ENCODE peak calls at places on chromosomes 16 and 17, in five cellular contexts. One of them, this sample, is unnamed.

GRCh38 chr16:19166500-19166899 is 1.5 kb upstream of the SYT17 start:
- DNase-seq in neuronal stem cell: no peak
- DNase-seq in trophoblast cell: peak
- DNase-seq in IMR-90: no peak
- DNase-seq in H9: no peak
- DNase-seq in this sample: no peak

GRCh38 chr16:89121691-89122321 is 28.2 kb downstream of the ACSF3 start:
- DNase-seq in neuronal stem cell: no peak
- DNase-seq in trophoblast cell: no peak
- DNase-seq in IMR-90: no peak
- DNase-seq in H9: no peak
- DNase-seq in this sample: no peak

GRCh38 chr17:42783062-42783777 is 2.8 kb downstream of the WNK4 start:
- DNase-seq in neuronal stem cell: no peak
- DNase-seq in trophoblast cell: peak
- DNase-seq in IMR-90: peak
- DNase-seq in H9: no peak
- DNase-seq in this sample: peak

GRCh38 chr16:80682435-80683070 is 121.8 kb downstream of the CDYL2 start:
- DNase-seq in neuronal stem cell: no peak
- DNase-seq in trophoblast cell: no peak
- DNase-seq in IMR-90: peak
- DNase-seq in H9: no peak
- DNase-seq in this sample: no peak

GRCh38 chr17:35932576-35932975 is 2.0 kb upstream of the RDM1 start:
- DNase-seq in neuronal stem cell: no peak
- DNase-seq in trophoblast cell: no peak
- DNase-seq in IMR-90: no peak
- DNase-seq in H9: no peak
- DNase-seq in this sample: no peak

GRCh38 chr17:80166446-80166845 is 3.4 kb upstream of the CARD14 start:
- DNase-seq in neuronal stem cell: no peak
- DNase-seq in trophoblast cell: no peak
- DNase-seq in IMR-90: no peak
- DNase-seq in H9: no peak
- DNase-seq in this sample: no peak

GRCh38 chr16:10765772-10766171 is 22.1 kb downstream of the NUBP1 start:
- DNase-seq in neuronal stem cell: no peak
- DNase-seq in trophoblast cell: no peak
- DNase-seq in IMR-90: no peak
- DNase-seq in H9: no peak
- DNase-seq in this sample: no peak

GRCh38 chr17:80826955-80827645 is 164.5 kb upstream of the CHMP6 start:
- DNase-seq in neuronal stem cell: no peak
- DNase-seq in trophoblast cell: peak
- DNase-seq in IMR-90: peak
- DNase-seq in H9: peak
- DNase-seq in this sample: peak

GRCh38 chr17:58156839-58157803 is 8.9 kb downstream of the OR4D1 start:
- DNase-seq in neuronal stem cell: peak
- DNase-seq in trophoblast cell: peak
- DNase-seq in IMR-90: no peak
- DNase-seq in H9: peak
- DNase-seq in this sample: peak

GRCh38 chr17:48998557-48999440 is 1.6 kb downstream of the IGF2BP1 start:
- DNase-seq in neuronal stem cell: no peak
- DNase-seq in trophoblast cell: no peak
- DNase-seq in IMR-90: peak
- DNase-seq in H9: peak
- DNase-seq in this sample: peak
- H3K23ac ChIP-seq in neuronal stem cell: peak
- H3K23ac ChIP-seq in trophoblast cell: no peak
- H3K23ac ChIP-seq in IMR-90: peak
- H3K23ac ChIP-seq in H9: no peak
- H3K23ac ChIP-seq in this sample: no peak

GRCh38 chr17:65594585-65594940 is 33.1 kb upstream of the AXIN2 start:
- DNase-seq in neuronal stem cell: no peak
- DNase-seq in trophoblast cell: no peak
- DNase-seq in IMR-90: peak
- DNase-seq in H9: no peak
- DNase-seq in this sample: peak

GRCh38 chr17:65592131-65592965 is 30.9 kb upstream of the AXIN2 start:
- DNase-seq in neuronal stem cell: no peak
- DNase-seq in trophoblast cell: no peak
- DNase-seq in IMR-90: no peak
- DNase-seq in H9: peak
- DNase-seq in this sample: no peak

GRCh38 chr17:65593870-65594584 is 32.6 kb upstream of the AXIN2 start:
- DNase-seq in neuronal stem cell: peak
- DNase-seq in trophoblast cell: no peak
- DNase-seq in IMR-90: peak
- DNase-seq in H9: peak
- DNase-seq in this sample: peak

GRCh38 chr17:65595071-65595655 is 33.7 kb upstream of the AXIN2 start:
- DNase-seq in neuronal stem cell: no peak
- DNase-seq in trophoblast cell: peak
- DNase-seq in IMR-90: no peak
- DNase-seq in H9: no peak
- DNase-seq in this sample: no peak

GRCh38 chr17:65593092-65593869 is 31.8 kb upstream of the AXIN2 start:
- DNase-seq in neuronal stem cell: no peak
- DNase-seq in trophoblast cell: no peak
- DNase-seq in IMR-90: no peak
- DNase-seq in H9: peak
- DNase-seq in this sample: no peak
- H2AFZ ChIP-seq in neuronal stem cell: no peak
- H2AFZ ChIP-seq in trophoblast cell: no peak
- H2AFZ ChIP-seq in IMR-90: no peak
- H2AFZ ChIP-seq in H9: no peak
- H2AFZ ChIP-seq in this sample: no peak

DNA sequence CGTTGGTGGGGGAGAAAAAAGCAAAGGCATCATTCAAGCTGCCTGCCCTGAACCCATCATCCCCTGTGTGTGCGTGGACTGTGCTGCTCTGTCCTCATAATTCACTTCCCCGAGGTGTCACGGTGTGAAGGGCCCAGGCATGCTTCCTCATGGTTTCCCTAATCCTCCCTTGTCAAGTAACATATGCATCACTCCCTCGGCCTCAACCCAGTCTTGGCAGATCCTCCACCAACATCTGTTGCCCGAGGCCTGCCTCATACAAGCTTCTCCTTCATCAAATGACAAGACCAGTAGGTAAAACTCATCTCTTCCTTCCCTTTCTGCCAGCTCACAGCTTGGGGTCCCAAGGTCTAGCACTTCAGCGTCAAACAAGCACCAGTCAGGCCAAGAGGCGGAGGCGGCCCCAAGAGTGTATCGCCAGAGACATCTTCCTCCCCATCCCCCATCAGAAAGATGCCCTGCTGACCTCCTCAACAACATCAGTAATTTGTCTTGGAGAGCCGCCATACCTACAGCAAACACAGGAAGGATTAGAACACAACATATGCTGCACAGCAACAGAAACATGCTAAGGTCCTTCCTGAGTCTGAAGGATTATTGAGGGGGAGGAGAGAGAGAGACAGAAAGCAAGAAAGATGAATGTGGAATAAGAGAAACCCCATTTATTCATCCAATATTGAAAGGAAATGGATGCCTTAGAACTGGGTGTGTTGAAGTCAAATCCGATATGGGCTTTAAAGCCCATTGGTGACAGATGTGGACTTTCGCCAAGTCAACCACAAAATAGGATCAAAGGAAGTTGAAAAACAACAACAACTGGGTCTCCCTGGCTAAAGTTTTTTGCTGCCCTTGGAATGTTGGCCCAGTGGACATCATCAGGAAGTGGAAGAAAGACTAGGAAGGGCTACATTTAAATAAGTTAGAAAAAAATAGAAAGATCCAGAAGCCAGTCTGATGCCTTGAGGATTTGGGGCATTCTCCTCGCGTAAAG is 38.4 kb downstream of the SOX9 start:
- DNase-seq in neuronal stem cell: no peak
- DNase-seq in trophoblast cell: no peak
- DNase-seq in IMR-90: peak
- DNase-seq in H9: peak
- DNase-seq in this sample: no peak
- H3K27ac ChIP-seq in neuronal stem cell: no peak
- H3K27ac ChIP-seq in trophoblast cell: no peak
- H3K27ac ChIP-seq in IMR-90: peak
- H3K27ac ChIP-seq in H9: no peak
- H3K27ac ChIP-seq in this sample: no peak

GRCh38 chr16:75658175-75658574 is 10.6 kb downstream of the TERF2IP start:
- DNase-seq in neuronal stem cell: no peak
- DNase-seq in trophoblast cell: no peak
- DNase-seq in IMR-90: no peak
- DNase-seq in H9: no peak
- DNase-seq in this sample: no peak

GRCh38 chr16:75648265-75649076 is 898 bp downstream of the TERF2IP start:
- DNase-seq in neuronal stem cell: peak
- DNase-seq in trophoblast cell: peak
- DNase-seq in IMR-90: peak
- DNase-seq in H9: peak
- DNase-seq in this sample: peak

DNA sequence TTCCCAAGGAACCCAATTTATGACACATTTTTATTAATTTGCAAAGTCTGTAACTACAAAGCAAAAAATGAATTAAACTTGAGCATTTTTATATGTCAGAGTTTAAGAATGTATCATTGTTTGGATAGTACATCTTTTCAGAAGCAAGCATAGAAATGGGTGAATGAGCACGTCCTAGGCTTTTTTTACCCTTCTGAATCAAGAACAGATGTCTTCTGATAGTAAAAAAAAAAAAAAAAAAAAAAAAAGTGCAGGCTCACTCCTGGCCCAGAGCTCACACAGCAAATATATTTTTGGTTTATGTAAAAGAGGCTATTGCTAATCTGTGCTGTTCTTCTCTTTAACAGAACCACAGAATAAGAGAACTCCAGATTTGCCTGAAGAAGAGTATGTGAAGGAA is 6.4 kb downstream of the TERF2IP start:
- DNase-seq in neuronal stem cell: no peak
- DNase-seq in trophoblast cell: no peak
- DNase-seq in IMR-90: peak
- DNase-seq in H9: no peak
- DNase-seq in this sample: no peak
- H3K23ac ChIP-seq in neuronal stem cell: no peak
- H3K23ac ChIP-seq in trophoblast cell: no peak
- H3K23ac ChIP-seq in IMR-90: no peak
- H3K23ac ChIP-seq in H9: no peak
- H3K23ac ChIP-seq in this sample: no peak

GRCh38 chr17:47883589-47884426 is 12.2 kb upstream of the SP2 start:
- DNase-seq in neuronal stem cell: no peak
- DNase-seq in trophoblast cell: no peak
- DNase-seq in IMR-90: no peak
- DNase-seq in H9: no peak
- DNase-seq in this sample: no peak

GRCh38 chr17:47884427-47884740 is 11.7 kb upstream of the SP2 start:
- DNase-seq in neuronal stem cell: no peak
- DNase-seq in trophoblast cell: no peak
- DNase-seq in IMR-90: no peak
- DNase-seq in H9: no peak
- DNase-seq in this sample: no peak

GRCh38 chr17:47882247-47882646 is 13.8 kb upstream of the SP2 start:
- DNase-seq in neuronal stem cell: no peak
- DNase-seq in trophoblast cell: no peak
- DNase-seq in IMR-90: peak
- DNase-seq in H9: no peak
- DNase-seq in this sample: peak

GRCh38 chr17:47884905-47885735 is 10.9 kb upstream of the SP2 start:
- DNase-seq in neuronal stem cell: no peak
- DNase-seq in trophoblast cell: no peak
- DNase-seq in IMR-90: no peak
- DNase-seq in H9: peak
- DNase-seq in this sample: no peak

DNA sequence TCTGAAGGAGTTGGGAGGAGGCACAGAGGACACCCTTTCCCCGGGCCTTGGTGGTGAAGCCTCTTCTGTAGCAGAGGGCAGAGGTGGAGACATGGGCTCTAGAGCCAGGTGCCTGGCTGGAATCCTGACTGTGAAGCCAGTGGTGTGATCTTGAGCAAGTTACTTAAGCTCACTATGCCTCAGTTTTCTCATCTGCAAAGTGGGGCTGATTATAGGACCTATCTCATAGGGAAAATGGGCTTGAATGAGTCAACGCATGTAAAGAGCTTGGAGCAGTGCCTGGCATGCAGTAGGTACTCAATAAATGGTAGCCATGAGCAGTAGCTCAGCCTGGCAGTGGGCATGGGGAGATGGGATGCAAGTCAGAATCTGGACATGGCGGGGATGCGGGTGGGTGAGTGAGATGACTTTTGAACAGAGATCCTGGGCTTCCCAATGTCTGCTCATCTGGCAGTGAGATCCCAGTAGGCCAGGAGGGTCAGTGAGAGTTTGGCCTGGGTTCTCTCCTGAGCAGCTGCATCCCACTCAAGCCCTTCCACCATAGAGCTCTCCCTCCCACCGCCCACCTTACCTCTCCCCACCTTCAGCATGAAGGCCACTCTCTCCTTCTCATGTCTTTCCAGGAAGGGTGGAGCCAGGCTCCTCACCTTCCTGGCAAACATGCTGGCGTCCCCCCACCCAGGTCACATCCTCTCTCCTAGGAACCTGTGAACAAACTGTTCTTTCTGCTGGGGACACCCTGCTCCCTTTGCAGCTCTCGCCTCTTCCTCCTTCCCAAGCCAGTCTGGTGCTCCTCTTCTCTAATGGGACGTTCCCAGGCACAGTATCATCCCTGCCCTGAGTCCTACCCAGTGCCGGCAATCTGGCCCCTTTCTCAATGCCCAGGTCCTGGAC is 13.1 kb upstream of the SP2 start:
- DNase-seq in neuronal stem cell: no peak
- DNase-seq in trophoblast cell: no peak
- DNase-seq in IMR-90: no peak
- DNase-seq in H9: no peak
- DNase-seq in this sample: no peak
- H2AFZ ChIP-seq in neuronal stem cell: no peak
- H2AFZ ChIP-seq in trophoblast cell: no peak
- H2AFZ ChIP-seq in IMR-90: peak
- H2AFZ ChIP-seq in H9: no peak
- H2AFZ ChIP-seq in this sample: no peak